ENCODE peak calls at places on chromosomes 5 and 9, in ten cellular contexts. One of them, this sample, is unnamed. For H3K36me3, the result is how much of the 10 kb centered on the place peaks cover.

GRCh38 chr9:79768199-79768598 is 196.4 kb downstream of the TLE4 start:
- DNase-seq in neuronal stem cell: no peak
- DNase-seq in K562: no peak
- DNase-seq in heart right ventricle: no peak
- DNase-seq in prostate gland: no peak
- DNase-seq in body of pancreas: no peak
- DNase-seq in GM23248: peak
- DNase-seq in tibial nerve: no peak
- DNase-seq in ovary: peak
- DNase-seq in BJ: no peak
- DNase-seq in this sample: no peak

GRCh38 chr5:150141544-150142188 is 14.0 kb downstream of the PDGFRB start:
- DNase-seq in tibial nerve: no peak
- DNase-seq in body of pancreas: no peak
- DNase-seq in BJ: no peak
- DNase-seq in neuronal stem cell: peak
- DNase-seq in ovary: no peak
- DNase-seq in prostate gland: no peak
- DNase-seq in heart right ventricle: no peak
- DNase-seq in GM23248: peak
- DNase-seq in K562: no peak
- DNase-seq in this sample: no peak

GRCh38 chr5:163094492-163095180 is 342.8 kb upstream of the CCNG1 start:
- DNase-seq in tibial nerve: no peak
- DNase-seq in prostate gland: no peak
- DNase-seq in heart right ventricle: no peak
- DNase-seq in body of pancreas: no peak
- DNase-seq in GM23248: no peak
- DNase-seq in BJ: no peak
- DNase-seq in neuronal stem cell: no peak
- DNase-seq in ovary: no peak
- DNase-seq in K562: no peak
- DNase-seq in this sample: no peak

GRCh38 chr9:98575379-98576346 is 133.1 kb downstream of the GABBR2 start:
- DNase-seq in neuronal stem cell: no peak
- DNase-seq in tibial nerve: no peak
- DNase-seq in GM23248: peak
- DNase-seq in prostate gland: no peak
- DNase-seq in body of pancreas: no peak
- DNase-seq in K562: peak
- DNase-seq in ovary: no peak
- DNase-seq in heart right ventricle: no peak
- DNase-seq in BJ: no peak
- DNase-seq in this sample: no peak

GRCh38 chr9:93576296-93577044 is at the start of gene PHF2:
- DNase-seq in prostate gland: no peak
- DNase-seq in neuronal stem cell: no peak
- DNase-seq in ovary: peak
- DNase-seq in BJ: no peak
- DNase-seq in K562: peak
- DNase-seq in tibial nerve: no peak
- DNase-seq in heart right ventricle: no peak
- DNase-seq in body of pancreas: peak
- DNase-seq in GM23248: peak
- DNase-seq in this sample: no peak

GRCh38 chr9:120925535-120926396 is 830 bp downstream of the TRAF1 start:
- DNase-seq in BJ: peak
- DNase-seq in K562: peak
- DNase-seq in GM23248: peak
- DNase-seq in ovary: no peak
- DNase-seq in prostate gland: no peak
- DNase-seq in neuronal stem cell: no peak
- DNase-seq in heart right ventricle: no peak
- DNase-seq in tibial nerve: no peak
- DNase-seq in body of pancreas: no peak
- DNase-seq in this sample: peak

GRCh38 chr9:117821943-117822342 is 117.7 kb downstream of the TLR4 start:
- DNase-seq in BJ: no peak
- DNase-seq in K562: no peak
- DNase-seq in neuronal stem cell: no peak
- DNase-seq in heart right ventricle: no peak
- DNase-seq in GM23248: no peak
- DNase-seq in ovary: no peak
- DNase-seq in tibial nerve: no peak
- DNase-seq in prostate gland: no peak
- DNase-seq in body of pancreas: no peak
- DNase-seq in this sample: no peak

GRCh38 chr9:31359071-31359470 is 1025.4 kb upstream of the ACO1 start:
- DNase-seq in body of pancreas: no peak
- DNase-seq in ovary: no peak
- DNase-seq in GM23248: no peak
- DNase-seq in K562: no peak
- DNase-seq in BJ: no peak
- DNase-seq in neuronal stem cell: no peak
- DNase-seq in prostate gland: no peak
- DNase-seq in heart right ventricle: no peak
- DNase-seq in tibial nerve: no peak
- DNase-seq in this sample: no peak

GRCh38 chr5:44862808-44863207 is 54.1 kb downstream of the MRPS30 start:
- DNase-seq in K562: peak
- DNase-seq in ovary: no peak
- DNase-seq in tibial nerve: no peak
- DNase-seq in prostate gland: no peak
- DNase-seq in neuronal stem cell: no peak
- DNase-seq in heart right ventricle: no peak
- DNase-seq in body of pancreas: no peak
- DNase-seq in BJ: no peak
- DNase-seq in GM23248: peak
- DNase-seq in this sample: no peak

GRCh38 chr5:87413116-87413645 is 451 bp upstream of the CCNH start:
- DNase-seq in tibial nerve: no peak
- DNase-seq in ovary: no peak
- DNase-seq in K562: no peak
- DNase-seq in body of pancreas: no peak
- DNase-seq in heart right ventricle: no peak
- DNase-seq in GM23248: peak
- DNase-seq in neuronal stem cell: no peak
- DNase-seq in prostate gland: no peak
- DNase-seq in BJ: no peak
- DNase-seq in this sample: no peak

GRCh38 chr5:150400020-150400326 is 12.7 kb downstream of the CD74 start:
- DNase-seq in BJ: no peak
- DNase-seq in heart right ventricle: no peak
- DNase-seq in GM23248: no peak
- DNase-seq in prostate gland: no peak
- DNase-seq in ovary: no peak
- DNase-seq in K562: no peak
- DNase-seq in tibial nerve: no peak
- DNase-seq in neuronal stem cell: no peak
- DNase-seq in body of pancreas: no peak
- DNase-seq in this sample: no peak

GRCh38 chr5:98308960-98309359 is 464.5 kb upstream of the RGMB start:
- DNase-seq in tibial nerve: no peak
- DNase-seq in ovary: no peak
- DNase-seq in neuronal stem cell: no peak
- DNase-seq in BJ: no peak
- DNase-seq in heart right ventricle: no peak
- DNase-seq in K562: no peak
- DNase-seq in prostate gland: no peak
- DNase-seq in GM23248: peak
- DNase-seq in body of pancreas: no peak
- DNase-seq in this sample: no peak

GRCh38 chr5:143213851-143214363 is 189.6 kb downstream of the NR3C1 start:
- DNase-seq in tibial nerve: no peak
- DNase-seq in neuronal stem cell: no peak
- DNase-seq in BJ: no peak
- DNase-seq in ovary: no peak
- DNase-seq in heart right ventricle: no peak
- DNase-seq in body of pancreas: no peak
- DNase-seq in prostate gland: no peak
- DNase-seq in K562: peak
- DNase-seq in GM23248: peak
- DNase-seq in this sample: no peak

GRCh38 chr9:134575103-134575816 is 66.3 kb upstream of the COL5A1 start:
- DNase-seq in tibial nerve: no peak
- DNase-seq in K562: no peak
- DNase-seq in prostate gland: no peak
- DNase-seq in BJ: no peak
- DNase-seq in neuronal stem cell: no peak
- DNase-seq in GM23248: no peak
- DNase-seq in ovary: no peak
- DNase-seq in body of pancreas: no peak
- DNase-seq in heart right ventricle: no peak
- DNase-seq in this sample: no peak

GRCh38 chr5:6712582-6713273 is 504 bp upstream of the TENT4A start:
- DNase-seq in GM23248: peak
- DNase-seq in neuronal stem cell: peak
- DNase-seq in ovary: peak
- DNase-seq in BJ: peak
- DNase-seq in tibial nerve: peak
- DNase-seq in body of pancreas: peak
- DNase-seq in prostate gland: peak
- DNase-seq in heart right ventricle: peak
- DNase-seq in K562: peak
- DNase-seq in this sample: peak

GRCh38 chr9:128819716-128820664 is 1.7 kb downstream of the ENDOG start:
- DNase-seq in prostate gland: no peak
- DNase-seq in K562: peak
- DNase-seq in ovary: peak
- DNase-seq in BJ: no peak
- DNase-seq in GM23248: peak
- DNase-seq in heart right ventricle: peak
- DNase-seq in neuronal stem cell: no peak
- DNase-seq in tibial nerve: no peak
- DNase-seq in body of pancreas: peak
- DNase-seq in this sample: peak
- H3K4me3 ChIP-seq in prostate gland: no peak
- H3K4me3 ChIP-seq in K562: peak
- H3K4me3 ChIP-seq in ovary: peak
- H3K4me3 ChIP-seq in BJ: no peak
- H3K4me3 ChIP-seq in GM23248: peak
- H3K4me3 ChIP-seq in heart right ventricle: peak
- H3K4me3 ChIP-seq in neuronal stem cell: no peak
- H3K4me3 ChIP-seq in tibial nerve: no peak
- H3K4me3 ChIP-seq in body of pancreas: no peak
- H3K4me3 ChIP-seq in this sample: no peak

DNA sequence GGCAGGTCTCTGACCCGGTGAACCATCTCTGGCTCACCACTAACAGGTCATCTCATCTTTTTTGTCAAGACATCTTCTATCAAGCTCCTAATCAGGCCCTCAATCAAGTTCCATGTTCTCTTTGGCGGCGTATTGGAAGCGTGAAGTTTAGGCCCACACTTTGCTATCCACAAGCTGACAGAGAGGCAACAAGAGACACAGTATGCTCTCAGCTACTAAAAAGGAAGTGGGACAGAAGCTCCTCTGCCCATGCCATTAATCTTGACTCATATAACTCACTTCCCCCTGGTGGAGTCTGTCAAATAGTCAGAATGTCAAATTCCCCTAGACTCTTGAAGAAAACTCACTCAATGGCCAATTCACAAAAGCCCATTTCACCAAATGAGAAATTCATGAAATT is 77.6 kb upstream of the TMC1 start:
- DNase-seq in tibial nerve: no peak
- DNase-seq in heart right ventricle: no peak
- DNase-seq in neuronal stem cell: no peak
- DNase-seq in BJ: no peak
- DNase-seq in K562: no peak
- DNase-seq in prostate gland: no peak
- DNase-seq in GM23248: no peak
- DNase-seq in ovary: no peak
- DNase-seq in body of pancreas: no peak
- DNase-seq in this sample: no peak
- H3K36me3 ChIP-seq in tibial nerve: under half
- H3K36me3 ChIP-seq in heart right ventricle: under half
- H3K36me3 ChIP-seq in neuronal stem cell: under half
- H3K36me3 ChIP-seq in BJ: under half
- H3K36me3 ChIP-seq in K562: under half
- H3K36me3 ChIP-seq in prostate gland: under half
- H3K36me3 ChIP-seq in GM23248: under half
- H3K36me3 ChIP-seq in ovary: under half
- H3K36me3 ChIP-seq in body of pancreas: under half
- H3K36me3 ChIP-seq in this sample: under half

DNA sequence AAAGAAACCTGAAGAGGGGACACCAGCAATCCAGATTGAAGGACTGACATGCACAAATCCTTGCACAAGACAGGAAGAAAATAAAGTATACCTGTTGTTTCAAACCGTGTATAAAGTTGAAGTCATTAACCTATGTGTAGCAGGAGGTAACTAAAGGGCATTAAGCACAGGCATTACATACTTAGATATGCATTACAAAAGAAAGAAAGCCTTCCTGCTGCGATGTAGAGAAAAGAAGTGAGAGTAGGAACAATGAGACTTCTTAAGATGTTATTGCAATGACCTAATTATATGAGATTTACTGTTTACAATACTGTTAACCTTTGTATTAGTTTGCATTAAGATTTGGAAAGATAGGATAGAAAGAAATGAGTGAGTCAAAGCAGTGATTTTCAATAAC is 308.9 kb upstream of the PTPRD start:
- DNase-seq in GM23248: no peak
- DNase-seq in heart right ventricle: no peak
- DNase-seq in prostate gland: no peak
- DNase-seq in neuronal stem cell: peak
- DNase-seq in K562: no peak
- DNase-seq in ovary: no peak
- DNase-seq in tibial nerve: no peak
- DNase-seq in body of pancreas: no peak
- DNase-seq in BJ: no peak
- DNase-seq in this sample: no peak
- H3K4me3 ChIP-seq in GM23248: no peak
- H3K4me3 ChIP-seq in heart right ventricle: no peak
- H3K4me3 ChIP-seq in prostate gland: no peak
- H3K4me3 ChIP-seq in neuronal stem cell: no peak
- H3K4me3 ChIP-seq in K562: no peak
- H3K4me3 ChIP-seq in ovary: no peak
- H3K4me3 ChIP-seq in tibial nerve: no peak
- H3K4me3 ChIP-seq in body of pancreas: no peak
- H3K4me3 ChIP-seq in BJ: no peak
- H3K4me3 ChIP-seq in this sample: no peak

DNA sequence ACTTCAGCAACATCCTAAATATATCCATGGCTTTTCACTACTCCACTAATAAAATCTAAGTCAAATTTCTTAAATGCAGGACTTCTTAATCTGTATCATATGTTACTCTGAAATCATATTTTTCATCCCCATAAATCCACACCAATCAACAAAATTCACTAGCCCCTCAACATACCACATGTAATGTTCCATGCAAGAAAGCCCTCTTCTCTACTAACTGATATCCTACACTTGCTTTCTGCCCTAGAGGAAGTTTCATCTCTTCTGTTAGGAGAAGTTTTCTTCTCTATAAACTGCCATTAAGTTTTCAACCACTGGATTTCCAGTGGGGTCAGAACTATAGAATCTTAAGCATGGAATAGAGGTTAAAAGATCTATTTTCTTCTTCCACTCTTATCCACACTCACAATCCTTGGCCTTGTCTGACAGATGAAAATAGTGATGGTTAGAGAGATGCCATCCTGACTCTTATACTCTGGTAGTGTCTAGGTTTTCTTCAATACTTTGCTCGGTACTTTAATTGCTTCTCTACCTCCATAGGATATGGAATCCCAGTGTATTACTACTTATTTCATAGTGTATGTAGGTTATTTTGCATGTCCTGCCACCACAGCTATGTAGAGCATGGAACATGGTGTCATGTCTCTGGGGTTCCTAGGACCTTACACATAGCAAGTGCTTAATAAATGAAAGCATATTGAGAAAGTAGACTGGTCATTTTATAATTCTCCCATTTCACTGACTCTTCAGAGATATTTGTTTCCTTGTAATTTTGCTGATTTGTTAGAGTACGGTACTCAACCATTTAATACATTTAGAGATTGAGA is 48.4 kb downstream of the ALDH1A1 start:
- DNase-seq in prostate gland: no peak
- DNase-seq in heart right ventricle: no peak
- DNase-seq in body of pancreas: no peak
- DNase-seq in ovary: no peak
- DNase-seq in tibial nerve: no peak
- DNase-seq in neuronal stem cell: no peak
- DNase-seq in BJ: no peak
- DNase-seq in K562: no peak
- DNase-seq in GM23248: no peak
- DNase-seq in this sample: no peak
- H3K36me3 ChIP-seq in prostate gland: under half
- H3K36me3 ChIP-seq in heart right ventricle: under half
- H3K36me3 ChIP-seq in body of pancreas: under half
- H3K36me3 ChIP-seq in ovary: under half
- H3K36me3 ChIP-seq in tibial nerve: under half
- H3K36me3 ChIP-seq in neuronal stem cell: under half
- H3K36me3 ChIP-seq in BJ: under half
- H3K36me3 ChIP-seq in K562: under half
- H3K36me3 ChIP-seq in GM23248: under half
- H3K36me3 ChIP-seq in this sample: under half